ENCODE peak calls at places on chromosomes 12 and 14, in four cellular contexts. One of them, this sample, is unnamed.

GRCh38 chr14:104694475-104694950 is 5.1 kb downstream of the INF2 start:
- DNase-seq in tibial artery: no peak
- DNase-seq in A172: peak
- DNase-seq in stimulated activated CD8-positive, alpha-beta memory T cell treated with anti-CD3 and anti-CD28 coated beads, Interleukin-7, amount 100 ng/mL, for 4 hours: no peak
- DNase-seq in this sample: no peak

GRCh38 chr14:29273513-29273912 is 506.9 kb downstream of the FOXG1 start:
- DNase-seq in tibial artery: no peak
- DNase-seq in A172: no peak
- DNase-seq in stimulated activated CD8-positive, alpha-beta memory T cell treated with anti-CD3 and anti-CD28 coated beads, Interleukin-7, amount 100 ng/mL, for 4 hours: no peak
- DNase-seq in this sample: no peak

GRCh38 chr12:52139579-52140062 is 52.2 kb downstream of the KRT80 start:
- DNase-seq in tibial artery: no peak
- DNase-seq in A172: peak
- DNase-seq in stimulated activated CD8-positive, alpha-beta memory T cell treated with anti-CD3 and anti-CD28 coated beads, Interleukin-7, amount 100 ng/mL, for 4 hours: no peak
- DNase-seq in this sample: no peak

GRCh38 chr14:24313912-24314311 is 2.6 kb downstream of the LTB4R start:
- DNase-seq in tibial artery: no peak
- DNase-seq in A172: no peak
- DNase-seq in stimulated activated CD8-positive, alpha-beta memory T cell treated with anti-CD3 and anti-CD28 coated beads, Interleukin-7, amount 100 ng/mL, for 4 hours: no peak
- DNase-seq in this sample: peak

GRCh38 chr12:94427520-94428381 is 31.9 kb downstream of the CEP83 start:
- DNase-seq in tibial artery: no peak
- DNase-seq in A172: peak
- DNase-seq in stimulated activated CD8-positive, alpha-beta memory T cell treated with anti-CD3 and anti-CD28 coated beads, Interleukin-7, amount 100 ng/mL, for 4 hours: no peak
- DNase-seq in this sample: no peak

GRCh38 chr12:41460906-41461305 is 272.8 kb downstream of the PDZRN4 start:
- DNase-seq in tibial artery: no peak
- DNase-seq in A172: no peak
- DNase-seq in stimulated activated CD8-positive, alpha-beta memory T cell treated with anti-CD3 and anti-CD28 coated beads, Interleukin-7, amount 100 ng/mL, for 4 hours: no peak
- DNase-seq in this sample: no peak

GRCh38 chr12:51971679-51972423 is 20.4 kb downstream of the ACVR1B start:
- DNase-seq in tibial artery: no peak
- DNase-seq in A172: peak
- DNase-seq in stimulated activated CD8-positive, alpha-beta memory T cell treated with anti-CD3 and anti-CD28 coated beads, Interleukin-7, amount 100 ng/mL, for 4 hours: no peak
- DNase-seq in this sample: no peak

GRCh38 chr12:69527506-69528272 is 57.5 kb downstream of the FRS2 start:
- DNase-seq in tibial artery: no peak
- DNase-seq in A172: peak
- DNase-seq in stimulated activated CD8-positive, alpha-beta memory T cell treated with anti-CD3 and anti-CD28 coated beads, Interleukin-7, amount 100 ng/mL, for 4 hours: no peak
- DNase-seq in this sample: peak

GRCh38 chr12:47863985-47864384 is 40.8 kb downstream of the VDR start:
- DNase-seq in tibial artery: peak
- DNase-seq in A172: no peak
- DNase-seq in stimulated activated CD8-positive, alpha-beta memory T cell treated with anti-CD3 and anti-CD28 coated beads, Interleukin-7, amount 100 ng/mL, for 4 hours: no peak
- DNase-seq in this sample: no peak

GRCh38 chr14:103724116-103724515 is 8.5 kb downstream of the ZFYVE21 start:
- DNase-seq in tibial artery: peak
- DNase-seq in A172: no peak
- DNase-seq in stimulated activated CD8-positive, alpha-beta memory T cell treated with anti-CD3 and anti-CD28 coated beads, Interleukin-7, amount 100 ng/mL, for 4 hours: no peak
- DNase-seq in this sample: peak

GRCh38 chr12:6613776-6614512 is 6.8 kb upstream of the CHD4 start:
- DNase-seq in tibial artery: peak
- DNase-seq in A172: peak
- DNase-seq in stimulated activated CD8-positive, alpha-beta memory T cell treated with anti-CD3 and anti-CD28 coated beads, Interleukin-7, amount 100 ng/mL, for 4 hours: no peak
- DNase-seq in this sample: peak

GRCh38 chr12:122738561-122738960 is 7.9 kb upstream of the HCAR1 start:
- DNase-seq in tibial artery: peak
- DNase-seq in A172: peak
- DNase-seq in stimulated activated CD8-positive, alpha-beta memory T cell treated with anti-CD3 and anti-CD28 coated beads, Interleukin-7, amount 100 ng/mL, for 4 hours: no peak
- DNase-seq in this sample: no peak

GRCh38 chr14:91173867-91174266 is 60.0 kb downstream of the DGLUCY start:
- DNase-seq in tibial artery: no peak
- DNase-seq in A172: no peak
- DNase-seq in stimulated activated CD8-positive, alpha-beta memory T cell treated with anti-CD3 and anti-CD28 coated beads, Interleukin-7, amount 100 ng/mL, for 4 hours: no peak
- DNase-seq in this sample: no peak

GRCh38 chr12:87152841-87153528 is 876.2 kb downstream of the C12orf50 start:
- DNase-seq in tibial artery: no peak
- DNase-seq in A172: no peak
- DNase-seq in stimulated activated CD8-positive, alpha-beta memory T cell treated with anti-CD3 and anti-CD28 coated beads, Interleukin-7, amount 100 ng/mL, for 4 hours: no peak
- DNase-seq in this sample: no peak

GRCh38 chr12:27779416-27779815 is 617 bp upstream of the KLHL42 start:
- DNase-seq in tibial artery: peak
- DNase-seq in A172: no peak
- DNase-seq in stimulated activated CD8-positive, alpha-beta memory T cell treated with anti-CD3 and anti-CD28 coated beads, Interleukin-7, amount 100 ng/mL, for 4 hours: no peak
- DNase-seq in this sample: peak

GRCh38 chr14:104977008-104977680 is 1.0 kb downstream of the AHNAK2 start:
- DNase-seq in tibial artery: peak
- DNase-seq in A172: peak
- DNase-seq in stimulated activated CD8-positive, alpha-beta memory T cell treated with anti-CD3 and anti-CD28 coated beads, Interleukin-7, amount 100 ng/mL, for 4 hours: no peak
- DNase-seq in this sample: peak

GRCh38 chr12:25761356-25761755 is 197.1 kb upstream of the RASSF8 start:
- DNase-seq in tibial artery: no peak
- DNase-seq in A172: no peak
- DNase-seq in stimulated activated CD8-positive, alpha-beta memory T cell treated with anti-CD3 and anti-CD28 coated beads, Interleukin-7, amount 100 ng/mL, for 4 hours: no peak
- DNase-seq in this sample: no peak

GRCh38 chr12:76277480-76277879 is 70.7 kb downstream of the BBS10 start:
- DNase-seq in tibial artery: no peak
- DNase-seq in A172: peak
- DNase-seq in stimulated activated CD8-positive, alpha-beta memory T cell treated with anti-CD3 and anti-CD28 coated beads, Interleukin-7, amount 100 ng/mL, for 4 hours: no peak
- DNase-seq in this sample: no peak

GRCh38 chr14:94886931-94887330 is 117.0 kb upstream of the GSC start:
- DNase-seq in tibial artery: no peak
- DNase-seq in A172: no peak
- DNase-seq in stimulated activated CD8-positive, alpha-beta memory T cell treated with anti-CD3 and anti-CD28 coated beads, Interleukin-7, amount 100 ng/mL, for 4 hours: no peak
- DNase-seq in this sample: no peak

GRCh38 chr14:70801836-70802235 is 7.5 kb downstream of the MAP3K9 start:
- DNase-seq in tibial artery: no peak
- DNase-seq in A172: no peak
- DNase-seq in stimulated activated CD8-positive, alpha-beta memory T cell treated with anti-CD3 and anti-CD28 coated beads, Interleukin-7, amount 100 ng/mL, for 4 hours: no peak
- DNase-seq in this sample: no peak

GRCh38 chr14:72824051-72824450 is 69.8 kb downstream of the DPF3 start:
- DNase-seq in tibial artery: no peak
- DNase-seq in A172: no peak
- DNase-seq in stimulated activated CD8-positive, alpha-beta memory T cell treated with anti-CD3 and anti-CD28 coated beads, Interleukin-7, amount 100 ng/mL, for 4 hours: no peak
- DNase-seq in this sample: no peak

GRCh38 chr14:39762576-39763401 is 330.6 kb upstream of the FBXO33 start:
- DNase-seq in tibial artery: no peak
- DNase-seq in A172: no peak
- DNase-seq in stimulated activated CD8-positive, alpha-beta memory T cell treated with anti-CD3 and anti-CD28 coated beads, Interleukin-7, amount 100 ng/mL, for 4 hours: no peak
- DNase-seq in this sample: no peak

GRCh38 chr12:13165578-13166120 is 30.9 kb upstream of the EMP1 start:
- DNase-seq in tibial artery: peak
- DNase-seq in A172: peak
- DNase-seq in stimulated activated CD8-positive, alpha-beta memory T cell treated with anti-CD3 and anti-CD28 coated beads, Interleukin-7, amount 100 ng/mL, for 4 hours: peak
- DNase-seq in this sample: peak

This sample was measured in osteoblast.